ENCODE peak calls at places on chromosomes 16 and 17, in six cellular contexts. F is stimulated activated CD4-positive, alpha-beta T cell treated with anti-CD3 and anti-CD28 coated beads, TNF-alpha, amount 100 ng/mL, for 24 hours; J is bronchial epithelial cell; K is LoVo; O is skeletal muscle cell; Q is hypothalamus. X is an unnamed sample.

GRCh38 chr16:68131813-68132706 is 46.9 kb downstream of the NFATC3 start:
- DNase-seq in Q (no peak), K (no peak), J (no peak), O (no peak), F (no peak), X (no peak)

GRCh38 chr17:81035389-81036127 is 607 bp downstream of the BAIAP2 start:
- DNase-seq in Q (no peak), O (no peak), F (no peak), K (no peak), J (no peak), X (no peak)

GRCh38 chr16:31696968-31697743 is 169.5 kb downstream of the AHSP start:
- DNase-seq in J (peak), K (peak), Q (no peak), F (no peak), O (peak), X (no peak)

GRCh38 chr17:40958086-40958953 is 8.4 kb downstream of the KRT39 start:
- DNase-seq in O (no peak), Q (no peak), J (peak), F (no peak), K (peak), X (no peak)

GRCh38 chr16:65388592-65388991 is 266.7 kb upstream of the CDH11 start:
- DNase-seq in O (peak), K (no peak), Q (no peak), J (no peak), F (no peak), X (no peak)

GRCh38 chr16:67406628-67407027 is 9.6 kb downstream of the ZDHHC1 start:
- DNase-seq in K (no peak), J (peak), Q (no peak), F (no peak), O (peak), X (no peak)

GRCh38 chr17:80991645-80992076 is at the start of gene CHMP6:
- DNase-seq in F (peak), K (peak), Q (peak), J (peak), O (no peak), X (peak)

GRCh38 chr17:10772425-10773380 is 31.2 kb downstream of the TMEM238L start:
- DNase-seq in J (no peak), K (no peak), O (no peak), Q (no peak), F (peak), X (peak)

GRCh38 chr17:37702605-37703004 is 42.3 kb downstream of the HNF1B start:
- DNase-seq in Q (no peak), O (peak), F (no peak), J (peak), K (peak), X (no peak)

GRCh38 chr16:9090101-9090959 is 1.1 kb upstream of the HAPSTR1 start:
- DNase-seq in F (peak), Q (no peak), J (no peak), O (no peak), K (no peak), X (peak)

GRCh38 chr16:13343981-13344380 is 442.6 kb downstream of the SHISA9 start:
- DNase-seq in J (no peak), F (no peak), Q (no peak), K (no peak), O (no peak), X (no peak)

X was measured in left colon.